ENCODE peak calls at places on chromosomes 12 and 14, in eight cellular contexts. Z is AG09319, T is ascending aorta, R is suprapubic skin, X is heart left ventricle, V is GM23338, H is endothelial cell, Q is A673. S is an unnamed sample.

GRCh38 chr12:85310456-85311076 is 30.5 kb downstream of the ALX1 start:
- DNase-seq in Z (no peak), T (no peak), R (no peak), X (no peak), V (peak; percentile 20), H (no peak), Q (peak; percentile 60), S (no peak)

GRCh38 chr14:104443391-104444158 is 136.0 kb upstream of the C14orf180 start:
- DNase-seq in Z (no peak), T (peak; percentile 61), R (peak; percentile 76), X (no peak), V (peak; percentile 72), H (no peak), Q (no peak), S (no peak)

GRCh38 chr12:58443273-58443980 is 476.9 kb downstream of the LRIG3 start:
- DNase-seq in Z (no peak), T (no peak), R (no peak), X (no peak), V (peak; percentile 73), H (peak; percentile 38), Q (peak; percentile 57), S (no peak)

GRCh38 chr12:128690641-128691040 is 133.1 kb downstream of the SLC15A4 start:
- DNase-seq in Z (no peak), T (no peak), R (no peak), X (no peak), V (no peak), H (no peak), Q (no peak), S (no peak)

GRCh38 chr14:98633380-98633779 is 638.6 kb downstream of the BCL11B start:
- DNase-seq in Z (no peak), T (no peak), R (no peak), X (no peak), V (no peak), H (no peak), Q (peak; percentile 8), S (no peak)

GRCh38 chr14:93962701-93963601 is 13.4 kb downstream of the ASB2 start:
- DNase-seq in Z (no peak), T (no peak), R (no peak), X (no peak), V (no peak), H (no peak), Q (no peak), S (no peak)

GRCh38 chr12:78343657-78344056 is 513.0 kb downstream of the NAV3 start:
- DNase-seq in Z (no peak), T (no peak), R (no peak), X (no peak), V (no peak), H (no peak), Q (no peak), S (no peak)

GRCh38 chr12:108326254-108326750 is 12.8 kb downstream of the CMKLR1 start:
- DNase-seq in Z (no peak), T (no peak), R (no peak), X (no peak), V (no peak), H (no peak), Q (no peak), S (no peak)

GRCh38 chr14:102986810-102987579 is 64.5 kb downstream of the AMN start:
- DNase-seq in Z (no peak), T (no peak), R (no peak), X (no peak), V (no peak), H (no peak), Q (no peak), S (no peak)

GRCh38 chr14:54572316-54572715 is 5.4 kb downstream of the SAMD4A start:
- DNase-seq in Z (no peak), T (no peak), R (no peak), X (no peak), V (peak; percentile 88), H (peak; percentile 45), Q (peak; percentile 67), S (no peak)

GRCh38 chr12:123478762-123479161 is 20.8 kb downstream of the SNRNP35 start:
- DNase-seq in Z (no peak), T (peak; percentile 92), R (no peak), X (peak; percentile 73), V (no peak), H (no peak), Q (no peak), S (no peak)

GRCh38 chr12:110501378-110501721 is 561 bp downstream of the VPS29 start:
- DNase-seq in Z (no peak), T (peak; percentile 65), R (no peak), X (peak; percentile 21), V (peak; percentile 59), H (peak; percentile 37), Q (peak; percentile 51), S (no peak)

GRCh38 chr14:66939409-66939808 is 249.8 kb upstream of the GARIN2 start:
- DNase-seq in Z (no peak), T (no peak), R (no peak), X (no peak), V (peak; percentile 5), H (no peak), Q (peak; percentile 4), S (no peak)

GRCh38 chr14:73049428-73049827 is 8.9 kb upstream of the RBM25 start:
- DNase-seq in Z (no peak), T (no peak), R (no peak), X (no peak), V (no peak), H (no peak), Q (no peak), S (no peak)

GRCh38 chr12:91127751-91128150 is 16.5 kb upstream of the LUM start:
- DNase-seq in Z (no peak), T (no peak), R (no peak), X (no peak), V (no peak), H (no peak), Q (no peak), S (no peak)

GRCh38 chr14:88628033-88628432 is 65.2 kb downstream of the ZC3H14 start:
- DNase-seq in Z (no peak), T (no peak), R (no peak), X (no peak), V (no peak), H (no peak), Q (no peak), S (no peak)

GRCh38 chr12:11650697-11651281 is 1.3 kb downstream of the ETV6 start:
- DNase-seq in Z (no peak), T (no peak), R (no peak), X (no peak), V (no peak), H (no peak), Q (peak; percentile 63), S (no peak)

GRCh38 chr12:109885616-109886015 is 5.3 kb upstream of the GLTP start:
- DNase-seq in Z (no peak), T (no peak), R (no peak), X (no peak), V (no peak), H (no peak), Q (no peak), S (no peak)

GRCh38 chr12:55068416-55069010 is 48.7 kb downstream of the NEUROD4 start:
- DNase-seq in Z (peak; percentile 11), T (no peak), R (no peak), X (no peak), V (peak; percentile 93), H (peak; percentile 44), Q (peak; percentile 90), S (peak; percentile 24)

GRCh38 chr12:34288963-34289345 is 266.7 kb downstream of the ALG10 start:
- DNase-seq in Z (no peak), T (peak; percentile 42), R (no peak), X (no peak), V (no peak), H (no peak), Q (no peak), S (no peak)

GRCh38 chr12:121963341-121964018 is 45.1 kb downstream of the CFAP251 start:
- DNase-seq in Z (no peak), T (no peak), R (no peak), X (no peak), V (no peak), H (no peak), Q (no peak), S (no peak)

GRCh38 chr14:68786491-68787234 is 6.2 kb downstream of the ZFP36L1 start:
- DNase-seq in Z (no peak), T (no peak), R (peak; percentile 73), X (no peak), V (peak; percentile 62), H (no peak), Q (no peak), S (no peak)
- TF ChIP-seq CTCF in Z (no peak), T (no peak), R (no peak), X (no peak), V (no peak), H (no peak), Q (no peak), S (no peak)

DNA sequence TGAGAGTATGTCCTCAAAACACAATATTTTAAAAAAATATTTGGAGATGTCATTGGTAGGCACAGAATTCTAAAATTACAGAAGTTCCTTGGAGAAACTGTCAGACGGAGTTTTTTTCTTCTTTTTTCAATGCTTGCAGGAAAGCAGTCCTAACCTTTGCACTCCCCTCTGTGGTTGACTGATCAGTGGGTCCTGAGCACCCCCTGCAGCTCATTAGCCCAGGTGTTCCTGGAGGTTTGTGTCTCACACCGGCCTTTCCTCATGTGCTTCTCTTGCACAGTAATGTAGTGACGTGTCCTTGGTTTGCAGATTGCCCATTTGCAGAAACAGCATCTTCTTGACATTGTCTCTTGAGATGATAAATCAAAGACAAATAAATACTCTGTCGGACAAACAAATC is 513.0 kb downstream of the TMEM121 start:
- DNase-seq in Z (no peak), T (no peak), R (no peak), X (no peak), V (peak; percentile 1), H (no peak), Q (peak; percentile 15), S (no peak)
- TF ChIP-seq CTCF in Z (no peak), T (no peak), R (no peak), X (no peak), V (peak; percentile 22), H (no peak), Q (peak; percentile 47), S (peak; percentile 18)

GRCh38 chr12:38384816-38385491 is 68.4 kb downstream of the ALG10B start:
- DNase-seq in Z (no peak), T (no peak), R (no peak), X (no peak), V (peak; percentile 66), H (no peak), Q (peak; percentile 10), S (no peak)
- TF ChIP-seq CTCF in Z (no peak), T (no peak), R (no peak), X (no peak), V (peak; percentile 63), H (peak; percentile 21), Q (no peak), S (peak; percentile 3)

DNA sequence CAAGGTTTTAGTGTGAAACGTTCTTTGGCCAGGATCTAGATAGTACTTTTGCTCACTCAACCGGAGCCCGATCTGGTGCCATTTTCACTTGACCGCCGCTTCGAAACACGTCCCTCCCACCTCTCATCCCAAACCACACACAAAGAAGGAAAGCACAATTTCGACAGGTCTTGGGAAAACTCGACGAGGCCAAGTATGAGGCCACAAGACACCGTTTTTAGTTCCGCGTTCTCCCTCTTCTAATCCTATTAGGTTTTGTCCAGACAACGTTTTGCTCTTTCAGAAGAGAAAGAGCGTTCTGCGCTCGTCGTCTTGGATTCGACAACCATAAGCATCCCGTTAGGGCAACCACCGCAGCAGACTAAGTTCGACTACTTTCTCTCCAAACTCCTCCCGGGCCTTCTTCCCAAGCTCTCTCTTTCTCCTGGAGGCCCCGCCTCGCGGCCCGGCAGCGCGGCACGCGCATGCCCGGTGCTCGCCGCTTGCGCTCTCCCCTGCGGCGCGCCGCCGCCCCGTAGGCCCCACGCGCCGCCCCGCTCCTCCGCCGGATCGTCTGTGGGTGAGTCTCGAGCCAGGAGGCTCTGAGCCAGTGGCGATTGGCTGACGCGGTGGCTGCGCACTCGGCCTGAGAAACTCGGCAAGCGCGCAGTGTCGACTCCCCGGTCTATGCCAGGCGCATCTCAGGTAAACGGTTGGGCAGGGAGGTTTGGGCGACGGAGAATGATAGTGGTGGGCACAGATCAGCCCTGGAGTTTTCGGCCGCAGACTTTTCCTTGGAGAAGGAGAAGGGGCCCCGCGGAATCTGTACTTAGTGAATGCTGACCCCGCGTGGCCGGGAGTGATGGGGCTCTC is at the start of gene MIPOL1:
- DNase-seq in Z (peak; percentile 76), T (peak; percentile 90), R (peak; percentile 83), X (peak; percentile 84), V (peak; percentile 78), H (peak; percentile 77), Q (peak; percentile 88), S (peak; percentile 46)
- TF ChIP-seq CTCF in Z (peak; percentile 53), T (no peak), R (no peak), X (peak; percentile 43), V (peak; percentile 51), H (no peak), Q (peak; percentile 42), S (peak; percentile 31)

S was measured in D721Med.